ENCODE peak calls at places on chromosome 2, in eight cellular contexts. One of them, this sample, is unnamed.

GRCh38 chr2:169047253-169048250 is 16.4 kb upstream of the ABCB11 start:
- DNase-seq in T-cell: no peak
- DNase-seq in sciatic nerve: no peak
- DNase-seq in uterus: no peak
- DNase-seq in RPMI8226: no peak
- DNase-seq in NCI-H446 treated with DMSO at 0.1 percent for 48 hours: no peak
- DNase-seq in thoracic aorta: no peak
- DNase-seq in endothelial cell: no peak
- DNase-seq in this sample: no peak

GRCh38 chr2:185291035-185291647 is 447.5 kb upstream of the FSIP2 start:
- DNase-seq in thoracic aorta: no peak
- DNase-seq in RPMI8226: peak; percentile 43
- DNase-seq in NCI-H446 treated with DMSO at 0.1 percent for 48 hours: no peak
- DNase-seq in endothelial cell: peak; percentile 67
- DNase-seq in uterus: no peak
- DNase-seq in sciatic nerve: no peak
- DNase-seq in T-cell: peak; percentile 6
- DNase-seq in this sample: no peak

GRCh38 chr2:171279983-171280790 is 119.5 kb upstream of the TLK1 start:
- DNase-seq in RPMI8226: no peak
- DNase-seq in uterus: no peak
- DNase-seq in thoracic aorta: no peak
- DNase-seq in endothelial cell: no peak
- DNase-seq in sciatic nerve: no peak
- DNase-seq in NCI-H446 treated with DMSO at 0.1 percent for 48 hours: no peak
- DNase-seq in T-cell: no peak
- DNase-seq in this sample: no peak

GRCh38 chr2:158539176-158539895 is 82.6 kb downstream of the PKP4 start:
- DNase-seq in uterus: no peak
- DNase-seq in endothelial cell: no peak
- DNase-seq in thoracic aorta: no peak
- DNase-seq in T-cell: no peak
- DNase-seq in NCI-H446 treated with DMSO at 0.1 percent for 48 hours: no peak
- DNase-seq in sciatic nerve: no peak
- DNase-seq in RPMI8226: peak; percentile 82
- DNase-seq in this sample: no peak

GRCh38 chr2:233463586-233463985 is 103.0 kb downstream of the USP40 start:
- DNase-seq in thoracic aorta: no peak
- DNase-seq in RPMI8226: no peak
- DNase-seq in uterus: no peak
- DNase-seq in T-cell: no peak
- DNase-seq in NCI-H446 treated with DMSO at 0.1 percent for 48 hours: no peak
- DNase-seq in endothelial cell: no peak
- DNase-seq in sciatic nerve: no peak
- DNase-seq in this sample: peak; percentile 70

GRCh38 chr2:714005-714741 is 37.0 kb upstream of the TMEM18 start:
- DNase-seq in NCI-H446 treated with DMSO at 0.1 percent for 48 hours: no peak
- DNase-seq in uterus: no peak
- DNase-seq in RPMI8226: peak; percentile 82
- DNase-seq in sciatic nerve: no peak
- DNase-seq in T-cell: peak; percentile 15
- DNase-seq in thoracic aorta: no peak
- DNase-seq in endothelial cell: peak; percentile 70
- DNase-seq in this sample: no peak

GRCh38 chr2:20062615-20063545 is 11.5 kb upstream of the LAPTM4A start:
- DNase-seq in T-cell: no peak
- DNase-seq in endothelial cell: no peak
- DNase-seq in RPMI8226: no peak
- DNase-seq in thoracic aorta: peak; percentile 38
- DNase-seq in sciatic nerve: peak; percentile 87
- DNase-seq in uterus: no peak
- DNase-seq in NCI-H446 treated with DMSO at 0.1 percent for 48 hours: no peak
- DNase-seq in this sample: no peak

GRCh38 chr2:173217106-173217840 is 137.4 kb upstream of the CDCA7 start:
- DNase-seq in endothelial cell: no peak
- DNase-seq in sciatic nerve: no peak
- DNase-seq in uterus: no peak
- DNase-seq in thoracic aorta: no peak
- DNase-seq in NCI-H446 treated with DMSO at 0.1 percent for 48 hours: no peak
- DNase-seq in RPMI8226: no peak
- DNase-seq in T-cell: no peak
- DNase-seq in this sample: no peak

GRCh38 chr2:23404426-23404825 is 19.4 kb downstream of the KLHL29 start:
- DNase-seq in thoracic aorta: no peak
- DNase-seq in uterus: no peak
- DNase-seq in sciatic nerve: no peak
- DNase-seq in NCI-H446 treated with DMSO at 0.1 percent for 48 hours: peak; percentile 29
- DNase-seq in T-cell: no peak
- DNase-seq in RPMI8226: peak; percentile 31
- DNase-seq in endothelial cell: peak; percentile 44
- DNase-seq in this sample: no peak

GRCh38 chr2:121368841-121369240 is 83.8 kb upstream of the TFCP2L1 start:
- DNase-seq in RPMI8226: no peak
- DNase-seq in T-cell: no peak
- DNase-seq in NCI-H446 treated with DMSO at 0.1 percent for 48 hours: no peak
- DNase-seq in uterus: no peak
- DNase-seq in sciatic nerve: no peak
- DNase-seq in thoracic aorta: no peak
- DNase-seq in endothelial cell: no peak
- DNase-seq in this sample: no peak

GRCh38 chr2:113720167-113720566 is 36.3 kb downstream of the SLC35F5 start:
- DNase-seq in NCI-H446 treated with DMSO at 0.1 percent for 48 hours: no peak
- DNase-seq in RPMI8226: peak; percentile 7
- DNase-seq in thoracic aorta: no peak
- DNase-seq in T-cell: no peak
- DNase-seq in uterus: no peak
- DNase-seq in endothelial cell: no peak
- DNase-seq in sciatic nerve: no peak
- DNase-seq in this sample: no peak

GRCh38 chr2:47189635-47190034 is 34.5 kb upstream of the STPG4 start:
- DNase-seq in RPMI8226: no peak
- DNase-seq in T-cell: no peak
- DNase-seq in uterus: no peak
- DNase-seq in thoracic aorta: no peak
- DNase-seq in sciatic nerve: no peak
- DNase-seq in endothelial cell: no peak
- DNase-seq in NCI-H446 treated with DMSO at 0.1 percent for 48 hours: no peak
- DNase-seq in this sample: no peak

GRCh38 chr2:30106543-30106942 is 40.3 kb upstream of the YPEL5 start:
- DNase-seq in NCI-H446 treated with DMSO at 0.1 percent for 48 hours: no peak
- DNase-seq in T-cell: no peak
- DNase-seq in sciatic nerve: no peak
- DNase-seq in uterus: no peak
- DNase-seq in thoracic aorta: no peak
- DNase-seq in RPMI8226: no peak
- DNase-seq in endothelial cell: no peak
- DNase-seq in this sample: no peak

GRCh38 chr2:67825476-67825875 is 237.3 kb downstream of the C1D start:
- DNase-seq in uterus: no peak
- DNase-seq in thoracic aorta: no peak
- DNase-seq in T-cell: no peak
- DNase-seq in endothelial cell: no peak
- DNase-seq in sciatic nerve: no peak
- DNase-seq in RPMI8226: no peak
- DNase-seq in NCI-H446 treated with DMSO at 0.1 percent for 48 hours: no peak
- DNase-seq in this sample: no peak

GRCh38 chr2:143501245-143501644 is 372.0 kb downstream of the ARHGAP15 start:
- DNase-seq in thoracic aorta: no peak
- DNase-seq in uterus: no peak
- DNase-seq in endothelial cell: no peak
- DNase-seq in RPMI8226: no peak
- DNase-seq in sciatic nerve: no peak
- DNase-seq in T-cell: no peak
- DNase-seq in NCI-H446 treated with DMSO at 0.1 percent for 48 hours: no peak
- DNase-seq in this sample: no peak

GRCh38 chr2:166230024-166230723 is 102.4 kb upstream of the SCN1A start:
- DNase-seq in sciatic nerve: no peak
- DNase-seq in NCI-H446 treated with DMSO at 0.1 percent for 48 hours: no peak
- DNase-seq in thoracic aorta: no peak
- DNase-seq in T-cell: no peak
- DNase-seq in RPMI8226: no peak
- DNase-seq in endothelial cell: no peak
- DNase-seq in uterus: no peak
- DNase-seq in this sample: no peak

GRCh38 chr2:210188755-210189154 is 17.5 kb upstream of the KANSL1L start:
- DNase-seq in thoracic aorta: no peak
- DNase-seq in RPMI8226: no peak
- DNase-seq in T-cell: no peak
- DNase-seq in NCI-H446 treated with DMSO at 0.1 percent for 48 hours: no peak
- DNase-seq in sciatic nerve: no peak
- DNase-seq in uterus: no peak
- DNase-seq in endothelial cell: no peak
- DNase-seq in this sample: no peak

GRCh38 chr2:120862254-120863172 is 126.8 kb downstream of the GLI2 start:
- DNase-seq in NCI-H446 treated with DMSO at 0.1 percent for 48 hours: no peak
- DNase-seq in endothelial cell: no peak
- DNase-seq in sciatic nerve: peak; percentile 53
- DNase-seq in T-cell: no peak
- DNase-seq in RPMI8226: no peak
- DNase-seq in uterus: no peak
- DNase-seq in thoracic aorta: no peak
- DNase-seq in this sample: peak; percentile 85

GRCh38 chr2:111705711-111706323 is 178.2 kb downstream of the ANAPC1 start:
- DNase-seq in endothelial cell: no peak
- DNase-seq in uterus: no peak
- DNase-seq in thoracic aorta: no peak
- DNase-seq in T-cell: no peak
- DNase-seq in NCI-H446 treated with DMSO at 0.1 percent for 48 hours: no peak
- DNase-seq in sciatic nerve: no peak
- DNase-seq in RPMI8226: peak; percentile 98
- DNase-seq in this sample: no peak

GRCh38 chr2:30231726-30232026 is 342 bp downstream of the LBH start:
- DNase-seq in uterus: no peak
- DNase-seq in sciatic nerve: no peak
- DNase-seq in NCI-H446 treated with DMSO at 0.1 percent for 48 hours: no peak
- DNase-seq in endothelial cell: no peak
- DNase-seq in RPMI8226: no peak
- DNase-seq in thoracic aorta: no peak
- DNase-seq in T-cell: no peak
- DNase-seq in this sample: no peak

GRCh38 chr2:182652326-182652725 is 63.7 kb upstream of the DNAJC10 start:
- DNase-seq in RPMI8226: no peak
- DNase-seq in T-cell: peak; percentile 1
- DNase-seq in NCI-H446 treated with DMSO at 0.1 percent for 48 hours: no peak
- DNase-seq in endothelial cell: no peak
- DNase-seq in uterus: no peak
- DNase-seq in sciatic nerve: no peak
- DNase-seq in thoracic aorta: no peak
- DNase-seq in this sample: no peak

GRCh38 chr2:200263279-200263678 is 43.2 kb upstream of the SPATS2L start:
- DNase-seq in endothelial cell: no peak
- DNase-seq in RPMI8226: no peak
- DNase-seq in NCI-H446 treated with DMSO at 0.1 percent for 48 hours: no peak
- DNase-seq in sciatic nerve: no peak
- DNase-seq in thoracic aorta: no peak
- DNase-seq in uterus: no peak
- DNase-seq in T-cell: no peak
- DNase-seq in this sample: no peak

GRCh38 chr2:41913311-41913710 is 134.5 kb upstream of the PKDCC start:
- DNase-seq in sciatic nerve: no peak
- DNase-seq in endothelial cell: no peak
- DNase-seq in T-cell: no peak
- DNase-seq in uterus: no peak
- DNase-seq in NCI-H446 treated with DMSO at 0.1 percent for 48 hours: no peak
- DNase-seq in RPMI8226: no peak
- DNase-seq in thoracic aorta: no peak
- DNase-seq in this sample: no peak

GRCh38 chr2:33411765-33412164 is 64.7 kb upstream of the RASGRP3 start:
- DNase-seq in T-cell: no peak
- DNase-seq in uterus: no peak
- DNase-seq in NCI-H446 treated with DMSO at 0.1 percent for 48 hours: no peak
- DNase-seq in endothelial cell: no peak
- DNase-seq in thoracic aorta: no peak
- DNase-seq in RPMI8226: no peak
- DNase-seq in sciatic nerve: no peak
- DNase-seq in this sample: no peak

GRCh38 chr2:86221066-86221684 is 21.9 kb downstream of the MRPL35 start:
- DNase-seq in NCI-H446 treated with DMSO at 0.1 percent for 48 hours: peak; percentile 24
- DNase-seq in endothelial cell: peak; percentile 41
- DNase-seq in sciatic nerve: no peak
- DNase-seq in uterus: peak; percentile 54
- DNase-seq in thoracic aorta: no peak
- DNase-seq in RPMI8226: peak; percentile 78
- DNase-seq in T-cell: peak; percentile 33
- DNase-seq in this sample: no peak

GRCh38 chr2:190887089-190887488 is 6.5 kb downstream of the GLS start:
- DNase-seq in endothelial cell: no peak
- DNase-seq in uterus: no peak
- DNase-seq in RPMI8226: no peak
- DNase-seq in NCI-H446 treated with DMSO at 0.1 percent for 48 hours: peak; percentile 20
- DNase-seq in sciatic nerve: no peak
- DNase-seq in T-cell: no peak
- DNase-seq in thoracic aorta: no peak
- DNase-seq in this sample: no peak

GRCh38 chr2:168825149-168825548 is 22.7 kb downstream of the NOSTRIN start:
- DNase-seq in endothelial cell: no peak
- DNase-seq in NCI-H446 treated with DMSO at 0.1 percent for 48 hours: no peak
- DNase-seq in RPMI8226: no peak
- DNase-seq in thoracic aorta: no peak
- DNase-seq in T-cell: no peak
- DNase-seq in sciatic nerve: no peak
- DNase-seq in uterus: no peak
- DNase-seq in this sample: no peak

GRCh38 chr2:1868683-1869141 is 124.4 kb upstream of the PXDN start:
- DNase-seq in uterus: no peak
- DNase-seq in thoracic aorta: no peak
- DNase-seq in NCI-H446 treated with DMSO at 0.1 percent for 48 hours: no peak
- DNase-seq in sciatic nerve: no peak
- DNase-seq in endothelial cell: no peak
- DNase-seq in RPMI8226: no peak
- DNase-seq in T-cell: no peak
- DNase-seq in this sample: no peak

GRCh38 chr2:39646891-39647780 is 18.6 kb upstream of the TMEM178A start:
- DNase-seq in NCI-H446 treated with DMSO at 0.1 percent for 48 hours: no peak
- DNase-seq in T-cell: no peak
- DNase-seq in thoracic aorta: no peak
- DNase-seq in endothelial cell: no peak
- DNase-seq in sciatic nerve: no peak
- DNase-seq in RPMI8226: no peak
- DNase-seq in uterus: no peak
- DNase-seq in this sample: no peak

GRCh38 chr2:24203029-24203786 is 28.4 kb downstream of the FAM228A start:
- DNase-seq in NCI-H446 treated with DMSO at 0.1 percent for 48 hours: no peak
- DNase-seq in RPMI8226: no peak
- DNase-seq in uterus: no peak
- DNase-seq in endothelial cell: no peak
- DNase-seq in sciatic nerve: no peak
- DNase-seq in thoracic aorta: no peak
- DNase-seq in T-cell: no peak
- DNase-seq in this sample: no peak

GRCh38 chr2:189142893-189143759 is 36.4 kb downstream of the COL5A2 start:
- DNase-seq in NCI-H446 treated with DMSO at 0.1 percent for 48 hours: no peak
- DNase-seq in endothelial cell: peak; percentile 57
- DNase-seq in sciatic nerve: no peak
- DNase-seq in thoracic aorta: no peak
- DNase-seq in uterus: no peak
- DNase-seq in T-cell: peak; percentile 42
- DNase-seq in RPMI8226: peak; percentile 68
- DNase-seq in this sample: no peak

GRCh38 chr2:74648009-74648443 is at the start of gene M1AP:
- DNase-seq in endothelial cell: peak; percentile 37
- DNase-seq in sciatic nerve: no peak
- DNase-seq in NCI-H446 treated with DMSO at 0.1 percent for 48 hours: no peak
- DNase-seq in thoracic aorta: no peak
- DNase-seq in RPMI8226: no peak
- DNase-seq in uterus: no peak
- DNase-seq in T-cell: peak; percentile 10
- DNase-seq in this sample: no peak

GRCh38 chr2:16012626-16013501 is 72.5 kb downstream of the MYCN start:
- DNase-seq in T-cell: no peak
- DNase-seq in sciatic nerve: no peak
- DNase-seq in thoracic aorta: no peak
- DNase-seq in NCI-H446 treated with DMSO at 0.1 percent for 48 hours: no peak
- DNase-seq in endothelial cell: peak; percentile 13
- DNase-seq in uterus: no peak
- DNase-seq in RPMI8226: peak; percentile 93
- DNase-seq in this sample: no peak